ENCODE peak calls at places on chromosome 17, in seven cellular contexts. E is NCI-H1092; X is pancreas; S is activated CD8-positive, alpha-beta T cell treated with anti-CD3 and anti-CD28 coated beads, Interleukin-2, amount 10 ng/mL, durations not matched to agents 7 days and 5 days; W is GM04504; Q is cardiac fibroblast; T is AG09319. F is an unnamed sample.

GRCh38 chr17:42873321-42873720 is 22.3 kb downstream of the AOC3 start:
- DNase-seq in X (no peak), T (no peak), S (no peak), W (no peak), E (no peak), Q (no peak), F (no peak)

GRCh38 chr17:8163978-8164814 is 1.4 kb upstream of the VAMP2 start:
- DNase-seq in S (peak), W (peak), X (peak), E (no peak), Q (no peak), T (no peak), F (peak)

GRCh38 chr17:4968166-4968915 is 724 bp upstream of the SPAG7 start:
- DNase-seq in Q (no peak), T (no peak), X (peak), W (no peak), S (peak), E (no peak), F (peak)

GRCh38 chr17:19707728-19708221 is 8.6 kb downstream of the SLC47A2 start:
- DNase-seq in Q (no peak), W (no peak), T (no peak), X (no peak), E (no peak), S (no peak), F (no peak)

GRCh38 chr17:66255112-66255511 is 25.9 kb upstream of the APOH start:
- DNase-seq in W (peak), X (no peak), Q (peak), E (peak), T (peak), S (peak), F (peak)

GRCh38 chr17:27612160-27612767 is 18.7 kb upstream of the LGALS9 start:
- DNase-seq in W (no peak), E (no peak), Q (no peak), X (no peak), S (no peak), T (no peak), F (no peak)

GRCh38 chr17:34797724-34798123 is 163.5 kb downstream of the CCT6B start:
- DNase-seq in S (peak), X (peak), T (no peak), Q (peak), W (peak), E (no peak), F (no peak)

GRCh38 chr17:1759529-1759928 is 2.3 kb upstream of the SERPINF1 start:
- DNase-seq in W (no peak), X (no peak), T (no peak), Q (no peak), E (no peak), S (no peak), F (no peak)

GRCh38 chr17:6092182-6092922 is 22.2 kb downstream of the WSCD1 start:
- DNase-seq in S (no peak), Q (no peak), W (no peak), T (no peak), X (no peak), E (no peak), F (no peak)

GRCh38 chr17:64442550-64442971 is 6.4 kb upstream of the MILR1 start:
- DNase-seq in X (no peak), T (no peak), Q (no peak), E (no peak), W (no peak), S (no peak), F (no peak)

GRCh38 chr17:34850964-34851363 is 110.3 kb downstream of the CCT6B start:
- DNase-seq in Q (no peak), S (no peak), W (no peak), X (no peak), E (no peak), T (no peak), F (no peak)

F was measured in SHP77.